ENCODE peak calls at places on chromosomes 6 and 20, in nine cellular contexts. G is trophoblast cell, E is cardiac muscle cell, A is OCI-LY7, F is stomach, P is upper lobe of right lung, O is ovary, C is A549, H is PC-9. Z is an unnamed sample. For H3K4me1, the result is how much of the 10 kb centered on the place peaks cover.

GRCh38 chr6:14766595-14766994 is 479.3 kb upstream of the JARID2 start:
- DNase-seq in H (no peak), A (no peak), O (no peak), C (no peak), P (no peak), E (no peak), F (no peak), G (no peak), Z (no peak)

GRCh38 chr6:161076211-161076677 is 84.7 kb downstream of the MAP3K4 start:
- DNase-seq in G (no peak), F (no peak), A (no peak), O (no peak), H (no peak), E (peak), P (no peak), C (no peak), Z (no peak)

GRCh38 chr6:42782689-42783176 is 881 bp downstream of the BICRAL start:
- DNase-seq in F (peak), P (peak), A (peak), H (peak), G (peak), C (peak), O (peak), E (peak), Z (peak)

GRCh38 chr20:61512475-61512874 is 260.4 kb downstream of the CDH4 start:
- DNase-seq in F (no peak), A (no peak), O (no peak), P (peak), C (no peak), E (no peak), G (no peak), H (no peak), Z (no peak)

GRCh38 chr6:128580224-128581110 is 60.1 kb upstream of the PTPRK start:
- DNase-seq in H (no peak), A (no peak), E (peak), P (no peak), G (peak), F (no peak), C (no peak), O (no peak), Z (peak)

GRCh38 chr20:59150821-59151251 is 12.8 kb upstream of the ZNF831 start:
- DNase-seq in P (no peak), O (no peak), F (no peak), G (no peak), H (no peak), E (no peak), A (no peak), C (no peak), Z (no peak)

GRCh38 chr6:162443101-162443500 is 284.5 kb downstream of the PRKN start:
- DNase-seq in G (peak), F (peak), A (no peak), H (no peak), P (no peak), E (no peak), C (no peak), O (no peak), Z (peak)

GRCh38 chr6:69887026-69887425 is 20.7 kb downstream of the COL19A1 start:
- DNase-seq in P (no peak), A (no peak), G (no peak), O (no peak), C (no peak), H (no peak), E (no peak), F (no peak), Z (no peak)

GRCh38 chr6:160810238-160810637 is 108.2 kb downstream of the PLG start:
- DNase-seq in F (no peak), H (no peak), O (no peak), A (no peak), C (peak), G (no peak), E (no peak), P (no peak), Z (no peak)

GRCh38 chr6:7389162-7389450 is 436 bp downstream of the CAGE1 start:
- DNase-seq in O (no peak), G (peak), F (peak), C (no peak), P (no peak), A (no peak), H (no peak), E (peak), Z (no peak)

GRCh38 chr6:31940256-31940664 is 5.6 kb upstream of the CFB start:
- DNase-seq in P (no peak), E (no peak), G (no peak), F (no peak), H (peak), A (no peak), C (no peak), O (no peak), Z (no peak)

GRCh38 chr6:34151321-34152041 is 5.6 kb upstream of the GRM4 start:
- DNase-seq in F (no peak), G (no peak), O (no peak), C (no peak), E (no peak), P (peak), H (no peak), A (peak), Z (peak)

GRCh38 chr6:15620616-15621015 is 42.2 kb downstream of the DTNBP1 start:
- DNase-seq in P (no peak), G (no peak), F (no peak), O (no peak), H (no peak), A (no peak), C (no peak), E (no peak), Z (no peak)

GRCh38 chr6:35363293-35363750 is 21.0 kb downstream of the PPARD start:
- DNase-seq in F (no peak), G (no peak), H (no peak), P (peak), E (no peak), O (peak), A (no peak), C (no peak), Z (no peak)

GRCh38 chr6:5457036-5457435 is 195.7 kb downstream of the FARS2 start:
- DNase-seq in F (no peak), H (peak), E (peak), G (no peak), A (no peak), O (no peak), C (peak), P (no peak), Z (peak)
- H3K4me1 ChIP-seq in F (under half), H (under half), E (under half), G (under half), A (under half), O (under half), C (under half), P (under half), Z (under half)

DNA sequence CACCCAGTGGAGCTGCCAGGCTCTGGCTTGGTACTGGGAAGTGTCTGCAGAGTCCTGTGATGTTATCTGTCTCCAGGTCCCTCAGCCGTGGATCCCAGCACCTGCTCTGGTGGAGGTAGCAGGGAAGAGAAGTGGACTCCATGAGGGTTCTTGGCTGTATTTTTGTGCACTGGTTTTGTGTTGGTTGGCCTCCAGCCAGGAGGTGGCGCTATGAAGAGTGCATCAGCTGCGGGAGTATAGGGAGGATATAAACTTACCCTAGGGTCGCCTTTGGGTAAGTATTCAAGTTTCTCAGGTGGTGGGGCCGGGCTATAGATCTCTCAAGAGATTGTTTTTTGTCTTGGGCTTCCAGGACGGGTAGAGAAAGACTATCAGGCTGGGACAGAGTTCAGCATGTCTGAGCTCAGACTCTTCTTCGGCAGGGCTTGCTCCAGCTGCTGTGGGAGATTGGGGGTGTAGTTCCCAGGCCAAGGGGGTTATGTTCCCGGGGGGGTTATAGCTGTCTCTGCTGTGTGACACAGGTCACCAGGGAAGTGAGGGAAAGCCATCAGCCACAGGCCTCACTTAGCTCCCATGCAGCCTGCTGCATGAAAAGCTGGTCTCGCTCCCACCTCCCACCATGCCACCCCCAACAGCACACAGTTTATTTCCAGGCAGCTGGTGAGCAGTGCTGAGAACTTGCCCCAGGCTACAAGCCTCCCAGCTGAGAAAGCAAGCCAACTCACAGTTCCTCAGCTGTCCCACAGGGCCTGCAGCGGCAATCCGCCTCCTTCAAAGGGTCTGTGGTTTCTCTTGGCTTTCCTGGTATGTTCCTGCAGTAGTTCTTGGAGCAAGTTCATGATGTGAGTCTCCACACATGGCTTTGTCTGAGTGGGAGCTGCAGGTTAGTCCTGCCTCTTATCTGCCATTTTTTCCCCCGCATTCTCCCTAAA is 115.7 kb downstream of the AIG1 start:
- DNase-seq in E (peak), F (no peak), G (peak), P (no peak), A (no peak), H (peak), O (no peak), C (no peak), Z (no peak)
- H3K27ac ChIP-seq in E (no peak), F (no peak), G (peak), P (no peak), A (no peak), H (no peak), O (no peak), C (no peak), Z (no peak)

DNA sequence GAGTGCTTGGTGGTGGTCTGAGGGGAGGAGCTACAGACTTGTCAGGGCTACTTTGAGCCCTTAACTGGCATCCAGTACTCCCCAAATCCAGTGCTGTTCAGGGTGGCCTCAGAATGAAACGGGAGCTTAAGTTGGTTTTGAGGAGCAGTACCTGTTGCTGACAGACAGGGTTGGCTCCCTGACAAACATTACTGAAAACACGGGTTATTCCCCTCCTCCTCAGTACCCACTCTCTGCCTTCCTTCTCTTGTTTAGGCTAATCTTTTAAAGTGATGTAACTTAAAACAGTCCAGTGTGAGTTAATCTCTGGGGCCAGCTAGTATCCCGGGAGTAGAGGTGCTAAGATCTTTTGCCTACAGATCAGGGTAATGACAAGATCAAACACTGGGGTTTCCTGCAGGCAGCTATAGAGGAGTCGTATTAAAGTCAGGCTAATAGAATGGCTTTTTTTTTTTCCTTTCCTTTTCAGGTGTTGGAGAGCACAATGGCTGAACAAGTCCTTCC is 3.7 kb downstream of the TNFAIP3 start:
- DNase-seq in P (no peak), H (no peak), G (peak), A (peak), C (no peak), F (no peak), O (no peak), E (no peak), Z (no peak)
- H3K4me1 ChIP-seq in P (half or more), H (half or more), G (under half), A (half or more), C (under half), F (under half), O (under half), E (under half), Z (under half)

GRCh38 chr20:57482796-57483195 is 42.1 kb downstream of the CTCFL start:
- DNase-seq in A (no peak), O (peak), P (no peak), F (no peak), C (no peak), E (no peak), H (no peak), G (no peak), Z (peak)
- H3K27ac ChIP-seq in A (peak), O (no peak), P (no peak), F (no peak), C (no peak), E (peak), H (no peak), G (no peak), Z (no peak)

DNA sequence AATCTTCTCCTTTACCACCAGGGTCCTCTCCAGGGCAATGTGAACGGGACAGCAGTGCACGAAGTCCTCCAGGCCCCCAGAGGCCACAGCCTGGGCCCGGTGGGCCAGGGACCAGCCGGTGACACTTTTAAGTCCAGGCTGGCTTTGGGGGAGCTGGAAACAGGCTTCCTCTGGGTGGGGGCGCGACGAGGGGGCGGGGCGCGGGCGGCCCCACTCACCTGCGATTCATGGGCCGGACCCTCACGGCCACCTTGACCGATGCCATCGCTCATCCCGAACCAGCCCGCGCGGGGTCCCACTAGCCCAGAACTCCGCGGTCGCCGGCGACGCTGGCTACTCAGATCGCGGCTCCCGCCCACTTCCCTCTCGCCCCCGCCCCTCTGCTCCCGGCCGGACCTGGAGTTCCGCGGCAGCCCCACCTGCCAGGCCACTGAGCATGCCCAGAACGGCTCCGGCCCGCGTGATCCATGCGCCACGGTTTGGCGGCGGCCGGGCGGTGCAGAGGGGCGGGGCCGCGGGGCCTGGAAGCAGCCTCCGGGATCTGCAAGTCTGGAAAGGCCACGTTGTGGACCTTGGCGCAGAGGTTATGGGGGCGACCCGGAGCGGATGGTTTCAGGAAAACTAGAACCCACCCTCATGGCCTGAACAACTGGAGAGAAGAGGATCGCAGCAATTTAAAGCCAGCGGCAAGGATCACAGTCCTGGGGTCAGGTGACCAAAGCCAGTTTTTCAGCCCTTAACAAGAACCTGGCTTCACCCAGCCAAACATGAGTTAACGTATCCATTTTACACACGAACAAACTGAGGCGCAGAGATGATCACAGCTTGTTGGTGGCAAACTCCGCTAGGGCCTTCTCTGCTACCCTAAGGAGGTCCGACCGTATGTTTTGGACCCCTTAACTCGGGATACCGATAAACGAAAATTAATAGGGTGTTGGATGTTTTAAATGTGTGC is at the start of gene KIF16B:
- DNase-seq in P (peak), G (peak), C (peak), E (peak), F (peak), A (peak), O (peak), H (peak), Z (peak)
- H3K4me1 ChIP-seq in P (under half), G (under half), C (under half), E (under half), F (under half), A (under half), O (under half), H (under half), Z (under half)

DNA sequence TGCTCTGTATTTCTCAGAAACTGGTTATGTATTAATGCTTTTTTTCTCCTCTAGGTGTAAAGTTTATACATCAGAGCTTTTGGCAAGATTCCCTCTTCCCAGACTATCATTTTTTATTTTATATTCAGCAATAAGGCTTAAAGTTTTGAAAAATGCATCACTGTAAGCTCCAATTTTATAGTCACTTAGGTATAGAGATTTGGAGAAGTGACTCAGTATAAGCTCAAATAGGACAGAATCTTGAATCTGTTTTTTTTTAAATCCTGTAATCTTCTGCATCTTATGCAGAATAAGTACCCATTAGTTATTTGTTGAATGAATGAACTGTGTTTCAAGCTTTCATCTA is 1.0 kb downstream of the NCOA7 start:
- DNase-seq in H (no peak), A (no peak), G (no peak), C (no peak), F (no peak), E (no peak), P (no peak), O (no peak), Z (no peak)
- H3K27ac ChIP-seq in H (peak), A (peak), G (no peak), C (peak), F (peak), E (no peak), P (peak), O (no peak), Z (peak)